ENCODE peak calls at places on chromosome 1, in eight cellular contexts. One of them, this sample, is unnamed.

GRCh38 chr1:177547200-177547599 is 376.4 kb downstream of the BRINP2 start:
- DNase-seq in germinal center: no peak
- DNase-seq in activated CD4-positive, alpha-beta T cell treated with anti-CD3 and anti-CD28 coated beads, Interleukin-2, amount 50 U/mL, for 24 hours: no peak
- DNase-seq in AG08395: no peak
- DNase-seq in AG09319: no peak
- DNase-seq in hypothalamus: no peak
- DNase-seq in activated B cell treated with CpG ODN at 0.5 μM for 24 hours: no peak
- DNase-seq in SJSA1: no peak
- DNase-seq in this sample: no peak

GRCh38 chr1:243542726-243543415 is 287.0 kb downstream of the SDCCAG8 start:
- DNase-seq in activated B cell treated with CpG ODN at 0.5 μM for 24 hours: no peak
- DNase-seq in germinal center: no peak
- DNase-seq in SJSA1: no peak
- DNase-seq in activated CD4-positive, alpha-beta T cell treated with anti-CD3 and anti-CD28 coated beads, Interleukin-2, amount 50 U/mL, for 24 hours: no peak
- DNase-seq in hypothalamus: no peak
- DNase-seq in AG09319: no peak
- DNase-seq in AG08395: no peak
- DNase-seq in this sample: no peak

GRCh38 chr1:220884981-220885918 is 6.0 kb downstream of the HLX start:
- DNase-seq in germinal center: no peak
- DNase-seq in activated CD4-positive, alpha-beta T cell treated with anti-CD3 and anti-CD28 coated beads, Interleukin-2, amount 50 U/mL, for 24 hours: no peak
- DNase-seq in hypothalamus: no peak
- DNase-seq in AG08395: no peak
- DNase-seq in AG09319: no peak
- DNase-seq in activated B cell treated with CpG ODN at 0.5 μM for 24 hours: no peak
- DNase-seq in SJSA1: no peak
- DNase-seq in this sample: no peak

GRCh38 chr1:18602533-18603211 is 28.0 kb upstream of the PAX7 start:
- DNase-seq in hypothalamus: no peak
- DNase-seq in germinal center: no peak
- DNase-seq in AG08395: no peak
- DNase-seq in activated B cell treated with CpG ODN at 0.5 μM for 24 hours: no peak
- DNase-seq in activated CD4-positive, alpha-beta T cell treated with anti-CD3 and anti-CD28 coated beads, Interleukin-2, amount 50 U/mL, for 24 hours: no peak
- DNase-seq in SJSA1: no peak
- DNase-seq in AG09319: no peak
- DNase-seq in this sample: no peak

GRCh38 chr1:101150676-101151075 is 86.1 kb upstream of the S1PR1 start:
- DNase-seq in activated B cell treated with CpG ODN at 0.5 μM for 24 hours: no peak
- DNase-seq in hypothalamus: no peak
- DNase-seq in AG09319: no peak
- DNase-seq in germinal center: no peak
- DNase-seq in activated CD4-positive, alpha-beta T cell treated with anti-CD3 and anti-CD28 coated beads, Interleukin-2, amount 50 U/mL, for 24 hours: no peak
- DNase-seq in SJSA1: peak
- DNase-seq in AG08395: no peak
- DNase-seq in this sample: no peak

GRCh38 chr1:21955474-21956281 is 18.6 kb upstream of the HSPG2 start:
- DNase-seq in SJSA1: no peak
- DNase-seq in activated CD4-positive, alpha-beta T cell treated with anti-CD3 and anti-CD28 coated beads, Interleukin-2, amount 50 U/mL, for 24 hours: no peak
- DNase-seq in germinal center: no peak
- DNase-seq in hypothalamus: no peak
- DNase-seq in AG09319: no peak
- DNase-seq in activated B cell treated with CpG ODN at 0.5 μM for 24 hours: no peak
- DNase-seq in AG08395: no peak
- DNase-seq in this sample: no peak

GRCh38 chr1:43058545-43059360 is 100.1 kb upstream of the SLC2A1 start:
- DNase-seq in germinal center: no peak
- DNase-seq in activated B cell treated with CpG ODN at 0.5 μM for 24 hours: no peak
- DNase-seq in SJSA1: no peak
- DNase-seq in activated CD4-positive, alpha-beta T cell treated with anti-CD3 and anti-CD28 coated beads, Interleukin-2, amount 50 U/mL, for 24 hours: no peak
- DNase-seq in AG09319: no peak
- DNase-seq in AG08395: peak
- DNase-seq in hypothalamus: no peak
- DNase-seq in this sample: no peak

GRCh38 chr1:50936321-50936720 is 23.7 kb downstream of the FAF1 start:
- DNase-seq in SJSA1: no peak
- DNase-seq in hypothalamus: no peak
- DNase-seq in AG08395: no peak
- DNase-seq in germinal center: no peak
- DNase-seq in activated CD4-positive, alpha-beta T cell treated with anti-CD3 and anti-CD28 coated beads, Interleukin-2, amount 50 U/mL, for 24 hours: no peak
- DNase-seq in AG09319: no peak
- DNase-seq in activated B cell treated with CpG ODN at 0.5 μM for 24 hours: no peak
- DNase-seq in this sample: no peak

GRCh38 chr1:13751458-13751871 is 51.5 kb downstream of the PRDM2 start:
- DNase-seq in hypothalamus: no peak
- DNase-seq in germinal center: no peak
- DNase-seq in activated CD4-positive, alpha-beta T cell treated with anti-CD3 and anti-CD28 coated beads, Interleukin-2, amount 50 U/mL, for 24 hours: no peak
- DNase-seq in AG09319: no peak
- DNase-seq in AG08395: no peak
- DNase-seq in activated B cell treated with CpG ODN at 0.5 μM for 24 hours: no peak
- DNase-seq in SJSA1: no peak
- DNase-seq in this sample: no peak

GRCh38 chr1:33060579-33061083 is 20.3 kb upstream of the AZIN2 start:
- DNase-seq in activated B cell treated with CpG ODN at 0.5 μM for 24 hours: no peak
- DNase-seq in SJSA1: peak
- DNase-seq in AG09319: peak
- DNase-seq in hypothalamus: peak
- DNase-seq in germinal center: no peak
- DNase-seq in AG08395: peak
- DNase-seq in activated CD4-positive, alpha-beta T cell treated with anti-CD3 and anti-CD28 coated beads, Interleukin-2, amount 50 U/mL, for 24 hours: no peak
- DNase-seq in this sample: peak

GRCh38 chr1:34405266-34405959 is 228.7 kb downstream of the C1orf94 start:
- DNase-seq in AG08395: no peak
- DNase-seq in activated B cell treated with CpG ODN at 0.5 μM for 24 hours: no peak
- DNase-seq in germinal center: no peak
- DNase-seq in activated CD4-positive, alpha-beta T cell treated with anti-CD3 and anti-CD28 coated beads, Interleukin-2, amount 50 U/mL, for 24 hours: no peak
- DNase-seq in AG09319: no peak
- DNase-seq in hypothalamus: no peak
- DNase-seq in SJSA1: no peak
- DNase-seq in this sample: no peak

GRCh38 chr1:182603646-182604127 is 502 bp downstream of the RGS16 start:
- DNase-seq in germinal center: no peak
- DNase-seq in AG09319: no peak
- DNase-seq in activated B cell treated with CpG ODN at 0.5 μM for 24 hours: no peak
- DNase-seq in SJSA1: no peak
- DNase-seq in hypothalamus: no peak
- DNase-seq in activated CD4-positive, alpha-beta T cell treated with anti-CD3 and anti-CD28 coated beads, Interleukin-2, amount 50 U/mL, for 24 hours: no peak
- DNase-seq in AG08395: no peak
- DNase-seq in this sample: no peak

GRCh38 chr1:2983706-2984398 is 37.4 kb upstream of the ACTRT2 start:
- DNase-seq in AG08395: no peak
- DNase-seq in SJSA1: no peak
- DNase-seq in AG09319: no peak
- DNase-seq in activated B cell treated with CpG ODN at 0.5 μM for 24 hours: peak
- DNase-seq in hypothalamus: no peak
- DNase-seq in germinal center: no peak
- DNase-seq in activated CD4-positive, alpha-beta T cell treated with anti-CD3 and anti-CD28 coated beads, Interleukin-2, amount 50 U/mL, for 24 hours: no peak
- DNase-seq in this sample: no peak

GRCh38 chr1:40477680-40478057 is 579 bp downstream of the ZFP69 start:
- DNase-seq in activated CD4-positive, alpha-beta T cell treated with anti-CD3 and anti-CD28 coated beads, Interleukin-2, amount 50 U/mL, for 24 hours: peak
- DNase-seq in germinal center: no peak
- DNase-seq in AG08395: peak
- DNase-seq in activated B cell treated with CpG ODN at 0.5 μM for 24 hours: no peak
- DNase-seq in AG09319: no peak
- DNase-seq in SJSA1: no peak
- DNase-seq in hypothalamus: no peak
- DNase-seq in this sample: no peak

GRCh38 chr1:167510244-167510643 is 8.1 kb downstream of the CD247 start:
- DNase-seq in AG09319: no peak
- DNase-seq in hypothalamus: no peak
- DNase-seq in activated CD4-positive, alpha-beta T cell treated with anti-CD3 and anti-CD28 coated beads, Interleukin-2, amount 50 U/mL, for 24 hours: no peak
- DNase-seq in activated B cell treated with CpG ODN at 0.5 μM for 24 hours: no peak
- DNase-seq in SJSA1: no peak
- DNase-seq in germinal center: no peak
- DNase-seq in AG08395: no peak
- DNase-seq in this sample: no peak

GRCh38 chr1:22711591-22712501 is 1.2 kb downstream of the EPHB2 start:
- DNase-seq in activated CD4-positive, alpha-beta T cell treated with anti-CD3 and anti-CD28 coated beads, Interleukin-2, amount 50 U/mL, for 24 hours: no peak
- DNase-seq in hypothalamus: no peak
- DNase-seq in SJSA1: no peak
- DNase-seq in activated B cell treated with CpG ODN at 0.5 μM for 24 hours: no peak
- DNase-seq in germinal center: no peak
- DNase-seq in AG09319: no peak
- DNase-seq in AG08395: peak
- DNase-seq in this sample: no peak

GRCh38 chr1:224620105-224620504 is 4.0 kb downstream of the CNIH3 start:
- DNase-seq in activated B cell treated with CpG ODN at 0.5 μM for 24 hours: no peak
- DNase-seq in activated CD4-positive, alpha-beta T cell treated with anti-CD3 and anti-CD28 coated beads, Interleukin-2, amount 50 U/mL, for 24 hours: no peak
- DNase-seq in hypothalamus: no peak
- DNase-seq in AG09319: no peak
- DNase-seq in germinal center: no peak
- DNase-seq in SJSA1: no peak
- DNase-seq in AG08395: no peak
- DNase-seq in this sample: no peak

GRCh38 chr1:226688852-226689251 is 50.2 kb downstream of the ITPKB start:
- DNase-seq in germinal center: no peak
- DNase-seq in AG08395: no peak
- DNase-seq in AG09319: no peak
- DNase-seq in activated B cell treated with CpG ODN at 0.5 μM for 24 hours: no peak
- DNase-seq in activated CD4-positive, alpha-beta T cell treated with anti-CD3 and anti-CD28 coated beads, Interleukin-2, amount 50 U/mL, for 24 hours: no peak
- DNase-seq in SJSA1: no peak
- DNase-seq in hypothalamus: no peak
- DNase-seq in this sample: no peak